ENCODE peak calls at places on chromosomes 16 and 17, in four cellular contexts. One of them, this sample, is unnamed.

GRCh38 chr16:53089434-53090270 is 34.9 kb downstream of the CHD9 start:
- DNase-seq in H1: no peak
- DNase-seq in NT2/D1: peak; percentile 71
- DNase-seq in HCT116: no peak
- DNase-seq in this sample: peak; percentile 21

GRCh38 chr17:35766903-35767510 is 6.3 kb downstream of the C17orf50 start:
- DNase-seq in H1: no peak
- DNase-seq in HCT116: no peak
- DNase-seq in NT2/D1: no peak
- DNase-seq in this sample: no peak

GRCh38 chr16:4693956-4694663 is 748 bp downstream of the NUDT16L1 start:
- DNase-seq in H1: no peak
- DNase-seq in HCT116: no peak
- DNase-seq in NT2/D1: no peak
- DNase-seq in this sample: no peak

GRCh38 chr17:40411821-40412220 is 5.9 kb downstream of the TOP2A start:
- DNase-seq in H1: no peak
- DNase-seq in HCT116: no peak
- DNase-seq in NT2/D1: no peak
- DNase-seq in this sample: no peak

GRCh38 chr17:80948091-80948960 is 43.3 kb upstream of the CHMP6 start:
- DNase-seq in HCT116: no peak
- DNase-seq in H1: no peak
- DNase-seq in NT2/D1: no peak
- DNase-seq in this sample: no peak

GRCh38 chr16:2710021-2710710 is 9.9 kb downstream of the PRSS27 start:
- DNase-seq in NT2/D1: no peak
- DNase-seq in HCT116: no peak
- DNase-seq in H1: no peak
- DNase-seq in this sample: no peak

GRCh38 chr17:61360318-61360717 is 39.3 kb upstream of the TBX2 start:
- DNase-seq in HCT116: no peak
- DNase-seq in H1: no peak
- DNase-seq in NT2/D1: no peak
- DNase-seq in this sample: no peak

GRCh38 chr16:67942510-67943255 is 1.2 kb downstream of the LCAT start:
- DNase-seq in H1: no peak
- DNase-seq in HCT116: no peak
- DNase-seq in NT2/D1: no peak
- DNase-seq in this sample: peak; percentile 38

GRCh38 chr17:27425991-27426390 is 30.3 kb upstream of the KSR1 start:
- DNase-seq in NT2/D1: no peak
- DNase-seq in HCT116: no peak
- DNase-seq in H1: no peak
- DNase-seq in this sample: no peak

GRCh38 chr16:29645699-29646187 is 17.3 kb upstream of the SPN start:
- DNase-seq in NT2/D1: no peak
- DNase-seq in H1: no peak
- DNase-seq in HCT116: peak; percentile 49
- DNase-seq in this sample: peak; percentile 89

GRCh38 chr16:86952769-86953168 is 364.4 kb downstream of the C16orf95 start:
- DNase-seq in H1: no peak
- DNase-seq in NT2/D1: no peak
- DNase-seq in HCT116: no peak
- DNase-seq in this sample: no peak

GRCh38 chr16:28951410-28951943 is 740 bp downstream of the NFATC2IP start:
- DNase-seq in NT2/D1: no peak
- DNase-seq in H1: no peak
- DNase-seq in HCT116: no peak
- DNase-seq in this sample: no peak

GRCh38 chr16:73095142-73095791 is 47.3 kb upstream of the ZFHX3 start:
- DNase-seq in HCT116: no peak
- DNase-seq in H1: no peak
- DNase-seq in NT2/D1: no peak
- DNase-seq in this sample: no peak

GRCh38 chr16:28873543-28874201 is 4.6 kb upstream of the ATP2A1 start:
- DNase-seq in H1: peak; percentile 87
- DNase-seq in HCT116: no peak
- DNase-seq in NT2/D1: no peak
- DNase-seq in this sample: no peak

GRCh38 chr17:49231563-49231894 is 942 bp upstream of the PHOSPHO1 start:
- DNase-seq in H1: no peak
- DNase-seq in NT2/D1: no peak
- DNase-seq in HCT116: no peak
- DNase-seq in this sample: no peak

GRCh38 chr17:12620200-12620720 is 45.4 kb upstream of the MYOCD start:
- DNase-seq in NT2/D1: no peak
- DNase-seq in HCT116: no peak
- DNase-seq in H1: no peak
- DNase-seq in this sample: no peak

GRCh38 chr17:51734462-51734861 is 424.1 kb downstream of the CA10 start:
- DNase-seq in HCT116: peak; percentile 12
- DNase-seq in H1: peak; percentile 56
- DNase-seq in NT2/D1: no peak
- DNase-seq in this sample: no peak

GRCh38 chr16:67346328-67346727 is 19.7 kb downstream of the LRRC36 start:
- DNase-seq in HCT116: no peak
- DNase-seq in NT2/D1: no peak
- DNase-seq in H1: no peak
- DNase-seq in this sample: no peak

GRCh38 chr17:7590743-7591142 is 849 bp upstream of the SOX15 start:
- DNase-seq in HCT116: no peak
- DNase-seq in NT2/D1: peak; percentile 88
- DNase-seq in H1: peak; percentile 63
- DNase-seq in this sample: no peak

GRCh38 chr16:15856217-15856616 is 611 bp downstream of the MYH11 start:
- DNase-seq in HCT116: no peak
- DNase-seq in NT2/D1: no peak
- DNase-seq in H1: no peak
- DNase-seq in this sample: no peak

GRCh38 chr16:75230471-75231110 is 11.8 kb downstream of the CTRB1 start:
- DNase-seq in H1: no peak
- DNase-seq in NT2/D1: no peak
- DNase-seq in HCT116: no peak
- DNase-seq in this sample: no peak

GRCh38 chr17:73069164-73069774 is 23.2 kb downstream of the SLC39A11 start:
- DNase-seq in HCT116: no peak
- DNase-seq in H1: no peak
- DNase-seq in NT2/D1: no peak
- DNase-seq in this sample: peak; percentile 49

DNA sequence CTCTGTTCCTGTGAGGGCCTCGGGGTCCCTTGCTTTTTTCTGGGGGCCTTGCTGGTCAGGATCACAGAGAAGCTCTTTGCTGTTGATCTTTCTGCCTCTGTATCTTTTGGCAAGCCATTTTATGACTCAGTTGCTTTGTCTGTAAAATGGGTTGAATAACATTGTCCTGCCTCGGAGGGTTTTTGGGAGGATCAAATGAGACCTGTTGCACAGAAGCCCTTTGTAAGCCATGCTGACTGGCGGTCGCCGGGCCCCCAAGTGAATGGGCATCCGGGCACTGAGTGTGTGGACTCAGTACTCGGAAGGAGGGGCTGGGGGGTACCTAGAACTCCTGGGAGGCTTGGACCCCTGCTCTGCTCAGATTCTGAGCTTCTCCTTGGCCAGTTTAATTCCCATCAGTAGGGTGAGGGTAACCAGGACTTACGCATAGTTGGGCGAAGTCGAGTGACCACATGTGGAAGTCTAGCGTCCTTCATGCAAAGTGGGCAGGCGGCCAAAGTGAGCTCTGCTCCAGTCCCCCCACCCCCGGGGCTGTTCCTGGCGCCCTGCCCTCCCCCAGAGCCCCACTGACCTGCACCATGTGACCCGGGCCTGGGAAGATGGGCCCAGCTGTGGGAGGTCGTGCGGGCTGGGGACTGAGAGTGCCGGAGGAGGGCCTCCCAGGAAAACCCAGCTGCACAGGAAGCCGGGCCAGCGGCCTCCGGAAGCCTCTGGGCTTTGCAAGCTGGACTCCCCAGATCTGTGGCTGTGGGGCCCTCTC is 284.0 kb downstream of the SEC14L1 start:
- DNase-seq in NT2/D1: no peak
- DNase-seq in HCT116: no peak
- DNase-seq in H1: no peak
- DNase-seq in this sample: no peak
- TF ChIP-seq YY1 in NT2/D1: no peak
- TF ChIP-seq YY1 in HCT116: no peak
- TF ChIP-seq YY1 in H1: no peak
- TF ChIP-seq YY1 in this sample: no peak

DNA sequence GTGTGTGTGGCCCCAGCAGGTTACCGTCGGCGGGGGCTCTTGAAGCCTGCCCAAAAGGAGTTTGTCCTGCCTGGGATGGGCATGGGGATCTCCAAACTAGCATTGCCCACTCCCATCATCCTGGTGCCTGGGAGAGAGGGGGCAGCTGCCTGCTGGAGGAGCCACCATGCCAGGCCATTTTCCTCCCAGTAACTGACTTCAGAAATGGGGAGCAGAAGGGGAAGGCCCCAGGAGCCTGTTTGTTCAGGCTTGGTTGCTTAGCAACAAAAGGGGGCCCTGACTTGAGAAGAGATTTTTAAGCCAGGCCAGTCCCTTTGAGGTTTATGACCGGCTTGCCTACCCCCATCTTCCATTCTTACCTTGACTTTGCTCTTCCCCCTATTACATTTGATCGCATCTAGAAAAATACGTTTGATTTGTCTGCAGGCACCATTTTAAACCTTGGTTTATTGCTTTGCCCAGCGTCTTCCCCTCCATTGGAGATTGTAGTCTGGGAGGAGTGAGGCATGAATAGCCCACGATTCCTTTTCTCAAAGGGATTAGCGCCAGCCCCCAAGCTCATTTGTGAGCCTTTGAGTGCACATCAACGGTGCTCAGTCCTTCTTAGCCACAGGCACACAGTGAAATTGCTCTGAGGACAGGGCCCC is 217.5 kb downstream of the CCDC182 start:
- DNase-seq in H1: no peak
- DNase-seq in HCT116: no peak
- DNase-seq in NT2/D1: no peak
- DNase-seq in this sample: no peak
- TF ChIP-seq YY1 in H1: no peak
- TF ChIP-seq YY1 in HCT116: no peak
- TF ChIP-seq YY1 in NT2/D1: no peak
- TF ChIP-seq YY1 in this sample: no peak

GRCh38 chr17:1591474-1592090 is 29.0 kb upstream of the PITPNA start:
- DNase-seq in H1: no peak
- DNase-seq in NT2/D1: no peak
- DNase-seq in HCT116: no peak
- DNase-seq in this sample: no peak

GRCh38 chr17:1592751-1593629 is 30.4 kb upstream of the PITPNA start:
- DNase-seq in H1: no peak
- DNase-seq in NT2/D1: no peak
- DNase-seq in HCT116: no peak
- DNase-seq in this sample: peak; percentile 41

GRCh38 chr17:1588781-1589585 is 26.4 kb upstream of the PITPNA start:
- DNase-seq in HCT116: no peak
- DNase-seq in NT2/D1: no peak
- DNase-seq in H1: no peak
- DNase-seq in this sample: no peak

GRCh38 chr17:1590747-1591473 is 28.3 kb upstream of the PITPNA start:
- DNase-seq in H1: no peak
- DNase-seq in NT2/D1: no peak
- DNase-seq in HCT116: no peak
- DNase-seq in this sample: no peak

GRCh38 chr17:1590031-1590746 is 27.6 kb upstream of the PITPNA start:
- DNase-seq in HCT116: peak; percentile 86
- DNase-seq in H1: no peak
- DNase-seq in NT2/D1: no peak
- DNase-seq in this sample: peak; percentile 90
- TF ChIP-seq YY1 in HCT116: no peak
- TF ChIP-seq YY1 in H1: no peak
- TF ChIP-seq YY1 in NT2/D1: no peak
- TF ChIP-seq YY1 in this sample: no peak

GRCh38 chr16:51875834-51876725 is 670.9 kb downstream of the TOX3 start:
- DNase-seq in NT2/D1: no peak
- DNase-seq in H1: no peak
- DNase-seq in HCT116: no peak
- DNase-seq in this sample: no peak
- TF ChIP-seq YY1 in NT2/D1: no peak
- TF ChIP-seq YY1 in H1: no peak
- TF ChIP-seq YY1 in HCT116: no peak
- TF ChIP-seq YY1 in this sample: no peak

GRCh38 chr16:81946206-81946605 is 65.1 kb downstream of the SDR42E1 start:
- DNase-seq in HCT116: no peak
- DNase-seq in H1: no peak
- DNase-seq in NT2/D1: no peak
- DNase-seq in this sample: no peak
- TF ChIP-seq YY1 in HCT116: no peak
- TF ChIP-seq YY1 in H1: no peak
- TF ChIP-seq YY1 in NT2/D1: no peak
- TF ChIP-seq YY1 in this sample: no peak

GRCh38 chr16:57757883-57758282 is 22.3 kb downstream of the KATNB1 start:
- DNase-seq in HCT116: no peak
- DNase-seq in NT2/D1: no peak
- DNase-seq in H1: no peak
- DNase-seq in this sample: no peak
- TF ChIP-seq YY1 in HCT116: no peak
- TF ChIP-seq YY1 in NT2/D1: no peak
- TF ChIP-seq YY1 in H1: no peak
- TF ChIP-seq YY1 in this sample: no peak

DNA sequence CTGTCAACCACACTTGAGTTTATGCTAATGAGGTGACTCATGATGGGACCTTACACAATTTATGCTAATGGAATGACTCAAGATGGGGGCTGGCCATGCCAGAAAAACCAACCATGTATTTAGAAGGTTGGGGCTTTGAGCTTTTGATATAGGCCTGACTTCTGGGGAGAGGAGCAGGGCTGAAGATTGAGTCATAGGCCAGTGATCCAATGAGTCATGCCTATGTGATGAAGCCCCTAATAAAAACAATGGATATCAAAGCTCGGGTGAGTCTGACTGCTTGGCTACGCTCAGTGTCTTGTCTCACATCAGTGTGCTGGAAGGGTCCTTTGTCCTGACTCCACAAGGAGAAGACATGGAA is 7.3 kb downstream of the MFSD6L start:
- DNase-seq in NT2/D1: no peak
- DNase-seq in HCT116: peak; percentile 19
- DNase-seq in H1: no peak
- DNase-seq in this sample: no peak
- TF ChIP-seq YY1 in NT2/D1: no peak
- TF ChIP-seq YY1 in HCT116: no peak
- TF ChIP-seq YY1 in H1: no peak
- TF ChIP-seq YY1 in this sample: no peak

GRCh38 chr16:20740007-20740883 is 1.4 kb downstream of the THUMPD1 start:
- DNase-seq in HCT116: no peak
- DNase-seq in H1: no peak
- DNase-seq in NT2/D1: no peak
- DNase-seq in this sample: peak; percentile 19
- TF ChIP-seq YY1 in HCT116: no peak
- TF ChIP-seq YY1 in H1: no peak
- TF ChIP-seq YY1 in NT2/D1: no peak
- TF ChIP-seq YY1 in this sample: no peak

GRCh38 chr16:31073823-31074072 is 292 bp downstream of the ZNF668 start:
- DNase-seq in H1: no peak
- DNase-seq in NT2/D1: no peak
- DNase-seq in HCT116: no peak
- DNase-seq in this sample: no peak
- TF ChIP-seq YY1 in H1: no peak
- TF ChIP-seq YY1 in NT2/D1: no peak
- TF ChIP-seq YY1 in HCT116: no peak
- TF ChIP-seq YY1 in this sample: peak; percentile 77

This sample was measured in HepG2.